ENCODE peak calls at places on chromosomes 6 and 20, in seven cellular contexts. T is IMR-90, H is mesendoderm, K is mesenchymal stem cell, M is H9, S is trophoblast cell, C is H1. U is an unnamed sample.
A peak's percentile ranks its signal among the peaks of the same experiment; 100 is the strongest.

GRCh38 chr6:36949636-36950035 is 4.9 kb upstream of the PI16 start:
- DNase-seq in K (peak; percentile 49), T (peak; percentile 85), C (no peak), S (no peak), H (no peak), M (no peak), U (no peak)

GRCh38 chr6:170251776-170252571 is 38.9 kb downstream of the DLL1 start:
- DNase-seq in S (no peak), M (no peak), C (no peak), K (no peak), H (no peak), T (no peak), U (no peak)

GRCh38 chr6:45619994-45620471 is 242.3 kb upstream of the SUPT3H start:
- DNase-seq in M (no peak), C (peak; percentile 27), H (no peak), K (peak; percentile 40), S (no peak), T (peak; percentile 63), U (no peak)

GRCh38 chr20:389220-389619 is 8.7 kb downstream of the TRIB3 start:
- DNase-seq in S (no peak), H (no peak), K (no peak), T (no peak), M (no peak), C (no peak), U (no peak)

GRCh38 chr6:154731296-154732218 is 1.7 kb upstream of the SCAF8 start:
- DNase-seq in C (no peak), K (peak; percentile 27), S (no peak), T (no peak), H (peak; percentile 64), M (no peak), U (no peak)

GRCh38 chr6:74991573-74992332 is 214.1 kb downstream of the COL12A1 start:
- DNase-seq in K (peak; percentile 13), T (peak; percentile 38), M (no peak), C (no peak), H (peak; percentile 17), S (no peak), U (no peak)

GRCh38 chr6:140043762-140044378 is 669.4 kb upstream of the CITED2 start:
- DNase-seq in S (no peak), T (peak; percentile 53), H (no peak), K (peak; percentile 58), C (no peak), M (no peak), U (no peak)

GRCh38 chr6:46130665-46131064 is 876 bp downstream of the ENPP4 start:
- DNase-seq in T (no peak), C (no peak), M (no peak), S (no peak), K (no peak), H (peak; percentile 1), U (no peak)

GRCh38 chr6:40349092-40349491 is 238.1 kb downstream of the LRFN2 start:
- DNase-seq in H (peak; percentile 49), T (no peak), S (no peak), C (no peak), M (peak; percentile 27), K (peak; percentile 24), U (no peak)

GRCh38 chr6:104126621-104127020 is 733.1 kb downstream of the HACE1 start:
- DNase-seq in M (peak; percentile 26), S (no peak), C (no peak), K (no peak), H (peak; percentile 45), T (no peak), U (no peak)
- H3K4ac ChIP-seq in M (no peak overlapping the region), S (no peak overlapping the region), C (no peak overlapping the region), K (no peak overlapping the region), H (no peak overlapping the region), T (no peak overlapping the region), U (no peak overlapping the region)

GRCh38 chr6:136729832-136730231 is 62.4 kb downstream of the MAP3K5 start:
- DNase-seq in S (no peak), H (no peak), C (no peak), T (no peak), K (no peak), M (no peak), U (no peak)

GRCh38 chr6:136728033-136728939 is 64.0 kb downstream of the MAP3K5 start:
- DNase-seq in H (no peak), T (no peak), C (no peak), S (no peak), K (peak; percentile 9), M (no peak), U (no peak)

GRCh38 chr6:136728976-136729515 is 63.2 kb downstream of the MAP3K5 start:
- DNase-seq in H (no peak), C (no peak), S (no peak), T (no peak), M (no peak), K (peak; percentile 17), U (no peak)

GRCh38 chr6:136725124-136725523 is 67.2 kb downstream of the MAP3K5 start:
- DNase-seq in S (peak; percentile 51), H (no peak), M (no peak), T (peak; percentile 8), C (no peak), K (no peak), U (no peak)

GRCh38 chr6:136726837-136727557 is 65.3 kb downstream of the MAP3K5 start:
- DNase-seq in T (no peak), M (no peak), S (no peak), H (no peak), K (no peak), C (no peak), U (no peak)
- H4K8ac ChIP-seq in T (no peak overlapping the region), M (no peak overlapping the region), S (no peak overlapping the region), H (no peak overlapping the region), K (no peak overlapping the region), C (no peak overlapping the region), U (no peak overlapping the region)

GRCh38 chr6:42263165-42263852 is 45.6 kb upstream of the MRPS10 start:
- DNase-seq in T (no peak), S (no peak), H (peak; percentile 26), M (peak; percentile 76), K (no peak), C (no peak), U (no peak)
- H3K4ac ChIP-seq in T (no peak overlapping the region), S (no peak overlapping the region), H (no peak overlapping the region), M (no peak overlapping the region), K (no peak overlapping the region), C (no peak overlapping the region), U (no peak overlapping the region)

GRCh38 chr6:30931959-30932645 is at the start of gene SFTA2:
- DNase-seq in M (no peak), S (no peak), K (no peak), C (no peak), T (no peak), H (no peak), U (no peak)

GRCh38 chr6:30938730-30939129 is 2.0 kb upstream of the MUCL3 start:
- DNase-seq in T (no peak), S (no peak), H (no peak), M (no peak), C (no peak), K (no peak), U (no peak)

GRCh38 chr6:30932665-30933365 is 845 bp upstream of the SFTA2 start:
- DNase-seq in K (no peak), M (no peak), H (no peak), C (no peak), S (no peak), T (no peak), U (no peak)

GRCh38 chr6:30937265-30937664 is 3.5 kb upstream of the MUCL3 start:
- DNase-seq in T (no peak), C (no peak), S (no peak), M (no peak), H (no peak), K (no peak), U (no peak)

GRCh38 chr6:30935018-30935417 is 3.0 kb upstream of the SFTA2 start:
- DNase-seq in C (no peak), K (no peak), M (no peak), S (no peak), T (no peak), H (no peak), U (no peak)
- H4K8ac ChIP-seq in C (no peak overlapping the region), K (no peak overlapping the region), M (no peak overlapping the region), S (no peak overlapping the region), T (no peak overlapping the region), H (no peak overlapping the region), U (no peak overlapping the region)